ENCODE peak calls at places on chromosomes 2 and 18, in eight cellular contexts. K, E, R, Z, V, N, O and T are unnamed samples.

GRCh38 chr18:78994977-78995582 is 15.5 kb downstream of the SALL3 start:
- DNase-seq in K (no peak), E (no peak), R (no peak), Z (no peak), V (no peak), N (no peak), O (no peak), T (no peak)

GRCh38 chr18:24463233-24463775 is 2.9 kb downstream of the HRH4 start:
- DNase-seq in K (no peak), E (no peak), R (no peak), Z (no peak), V (no peak), N (no peak), O (no peak), T (no peak)

GRCh38 chr2:79971807-79972206 is 332.7 kb downstream of the LRRTM1 start:
- DNase-seq in K (no peak), E (no peak), R (no peak), Z (no peak), V (no peak), N (no peak), O (no peak), T (no peak)

GRCh38 chr18:9765505-9765904 is 57.4 kb downstream of the RAB31 start:
- DNase-seq in K (no peak), E (no peak), R (no peak), Z (no peak), V (no peak), N (no peak), O (no peak), T (no peak)

GRCh38 chr2:206531996-206532543 is 88.7 kb downstream of the ADAM23 start:
- DNase-seq in K (no peak), E (no peak), R (no peak), Z (no peak), V (no peak), N (no peak), O (no peak), T (no peak)

GRCh38 chr2:235358981-235359471 is 134.8 kb upstream of the AGAP1 start:
- DNase-seq in K (no peak), E (no peak), R (no peak), Z (no peak), V (peak; percentile 64), N (no peak), O (no peak), T (no peak)

GRCh38 chr2:64606495-64607363 is 47.0 kb downstream of the SERTAD2 start:
- DNase-seq in K (peak; percentile 59), E (peak; percentile 93), R (peak; percentile 74), Z (peak; percentile 84), V (peak; percentile 84), N (peak; percentile 87), O (peak; percentile 75), T (peak; percentile 88)

GRCh38 chr2:238728322-238729260 is 119.3 kb upstream of the TWIST2 start:
- DNase-seq in K (no peak), E (no peak), R (no peak), Z (no peak), V (no peak), N (no peak), O (peak; percentile 28), T (no peak)

GRCh38 chr2:198321522-198322088 is 517.2 kb downstream of the PLCL1 start:
- DNase-seq in K (no peak), E (no peak), R (no peak), Z (no peak), V (no peak), N (no peak), O (no peak), T (no peak)

GRCh38 chr2:19541884-19542283 is 183.5 kb upstream of the OSR1 start:
- DNase-seq in K (no peak), E (no peak), R (no peak), Z (no peak), V (peak; percentile 43), N (no peak), O (no peak), T (no peak)
- TF ChIP-seq CTCF in K (no peak), E (no peak), R (no peak), Z (no peak), V (no peak), N (no peak), O (no peak), T (no peak)

GRCh38 chr2:68690851-68691250 is 43.8 kb upstream of the ARHGAP25 start:
- DNase-seq in K (peak; percentile 32), E (no peak), R (no peak), Z (no peak), V (no peak), N (no peak), O (no peak), T (no peak)
- H3K4me3 ChIP-seq in K (peak overlapping the region; percentile 61), E (no peak overlapping the region), R (no peak overlapping the region), Z (no peak overlapping the region), V (no peak overlapping the region), N (no peak overlapping the region), O (no peak overlapping the region), T (no peak overlapping the region)

GRCh38 chr2:99448556-99448955 is 41.3 kb downstream of the REV1 start:
- DNase-seq in K (no peak), E (no peak), R (no peak), Z (no peak), V (peak; percentile 91), N (no peak), O (no peak), T (no peak)

GRCh38 chr2:99450199-99450598 is 39.6 kb downstream of the REV1 start:
- DNase-seq in K (no peak), E (no peak), R (no peak), Z (no peak), V (no peak), N (no peak), O (no peak), T (no peak)

GRCh38 chr2:99451686-99452085 is 38.1 kb downstream of the REV1 start:
- DNase-seq in K (no peak), E (no peak), R (no peak), Z (no peak), V (no peak), N (no peak), O (no peak), T (no peak)

GRCh38 chr2:99451280-99451679 is 38.5 kb downstream of the REV1 start:
- DNase-seq in K (no peak), E (no peak), R (no peak), Z (no peak), V (no peak), N (no peak), O (no peak), T (no peak)
- H3K36me3 ChIP-seq in K (peaks cover 73% of the 10 kb centered on the region), E (peaks cover 16% of the 10 kb centered on the region), R (no peaks in the 10 kb centered on the region), Z (peaks cover 5% of the 10 kb centered on the region), V (peaks cover 16% of the 10 kb centered on the region), N (no peaks in the 10 kb centered on the region), O (peaks cover 14% of the 10 kb centered on the region), T (no peaks in the 10 kb centered on the region)

DNA sequence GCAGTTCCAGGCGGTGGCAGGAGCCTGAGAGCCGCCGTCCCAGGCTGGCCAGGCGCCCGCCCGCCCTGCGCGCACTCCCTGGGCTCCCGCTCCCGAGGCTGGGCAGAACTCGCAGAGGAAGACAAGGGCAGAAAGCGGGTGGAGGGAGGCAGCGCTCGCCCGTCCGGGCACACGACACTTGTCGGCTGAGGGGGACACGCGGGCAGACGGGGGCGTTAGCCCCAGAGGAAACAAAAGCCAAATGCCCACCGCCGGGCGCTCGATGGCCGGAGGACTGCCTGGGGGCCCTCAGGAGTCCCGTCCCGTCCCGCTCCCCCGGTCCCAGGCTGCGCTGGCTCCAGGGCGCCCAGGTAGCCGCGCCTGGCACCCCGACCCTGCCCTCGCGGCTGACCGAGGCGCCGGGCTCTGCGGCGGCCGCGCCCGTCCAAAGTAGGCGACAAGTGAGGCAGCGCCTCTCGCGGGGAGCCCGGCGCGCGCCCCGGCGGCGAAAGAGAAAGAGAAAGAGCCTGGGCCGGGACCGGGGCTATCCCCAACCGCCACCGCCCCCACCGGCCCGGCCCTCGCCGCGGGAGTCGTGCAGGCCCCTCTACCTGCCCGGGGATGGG is 491 bp downstream of the L3MBTL4 start:
- DNase-seq in K (no peak), E (no peak), R (peak; percentile 67), Z (peak; percentile 72), V (peak; percentile 16), N (peak; percentile 83), O (peak; percentile 72), T (peak; percentile 80)
- TF ChIP-seq CTCF in K (no peak), E (no peak), R (peak; percentile 30), Z (no peak), V (no peak), N (no peak), O (peak; percentile 0), T (no peak)

DNA sequence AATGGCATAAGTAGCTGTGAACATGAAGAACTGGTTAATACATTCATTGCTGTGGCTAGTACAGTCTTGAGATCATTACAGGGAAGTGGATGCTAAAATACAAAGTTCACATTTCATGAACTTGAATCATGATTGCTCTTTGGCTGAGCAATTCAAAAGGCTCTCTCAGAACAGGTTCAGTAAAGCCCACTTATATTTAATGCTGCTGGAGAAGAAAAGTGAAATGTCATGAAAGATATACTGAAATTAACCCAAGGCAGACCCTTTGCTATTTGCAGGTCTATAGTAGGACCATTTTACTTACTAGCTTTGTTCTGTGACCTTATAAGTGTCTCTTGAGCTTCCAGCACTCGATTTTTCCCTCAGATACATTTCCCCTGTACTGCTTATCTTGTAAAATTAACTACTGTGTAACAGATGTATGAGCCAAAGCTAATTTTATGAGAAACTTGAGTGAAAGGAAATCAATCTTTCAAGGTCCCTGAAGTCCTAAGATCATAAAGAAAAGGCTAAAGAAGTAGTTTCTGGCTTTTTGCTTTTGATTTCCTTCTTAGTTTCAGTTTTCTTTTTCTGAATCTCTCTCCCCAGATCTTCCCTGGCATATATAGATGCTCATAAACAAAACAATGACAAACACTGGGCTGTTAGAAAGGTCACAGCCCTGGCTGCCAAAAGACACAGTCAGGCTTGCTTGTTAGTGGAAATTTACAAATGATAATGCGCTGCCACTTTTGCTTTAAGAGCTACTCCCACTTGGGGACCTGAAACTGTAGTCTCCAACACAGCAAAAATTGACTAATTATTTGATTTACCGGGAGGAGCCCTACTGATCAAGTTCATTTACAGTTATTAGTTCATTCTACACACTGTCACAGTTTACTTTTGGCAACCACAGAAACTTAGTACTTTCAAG is 132.7 kb upstream of the XPO1 start:
- DNase-seq in K (no peak), E (no peak), R (no peak), Z (peak; percentile 44), V (peak; percentile 56), N (peak; percentile 62), O (no peak), T (peak; percentile 37)
- H3K4me3 ChIP-seq in K (no peak overlapping the region), E (peak overlapping the region; percentile 9), R (no peak overlapping the region), Z (no peak overlapping the region), V (peak overlapping the region; percentile 34), N (peak overlapping the region; percentile 4), O (no peak overlapping the region), T (peak overlapping the region; percentile 26)

DNA sequence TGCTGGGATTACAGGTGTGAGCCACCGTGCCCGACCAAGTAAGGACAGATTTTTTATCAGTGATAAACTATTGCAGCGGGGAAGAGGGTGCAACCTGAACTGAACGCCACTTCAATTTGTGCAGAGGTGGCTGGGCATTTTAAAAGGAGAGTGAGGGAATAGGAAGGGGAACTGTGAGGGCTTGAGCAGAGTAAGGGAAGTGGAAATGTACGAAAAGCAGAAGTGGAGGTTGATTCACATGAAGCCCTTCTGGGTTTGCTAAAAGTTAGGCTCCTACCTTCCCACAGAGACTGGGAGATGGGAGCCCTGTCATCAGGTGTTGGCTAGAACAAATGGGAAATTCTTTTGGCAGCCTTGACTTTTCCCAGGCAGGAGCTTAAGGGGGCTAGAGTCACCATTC is 6.1 kb downstream of the STK11IP start:
- DNase-seq in K (no peak), E (no peak), R (no peak), Z (no peak), V (no peak), N (no peak), O (no peak), T (no peak)
- H3K36me3 ChIP-seq in K (peaks cover 28% of the 10 kb centered on the region), E (peaks cover 12% of the 10 kb centered on the region), R (no peaks in the 10 kb centered on the region), Z (peaks cover 6% of the 10 kb centered on the region), V (no peaks in the 10 kb centered on the region), N (no peaks in the 10 kb centered on the region), O (peaks cover 7% of the 10 kb centered on the region), T (peaks cover 24% of the 10 kb centered on the region)